ENCODE peak calls at places on chromosomes 4 and X, in ten cellular contexts. D is Peyer's patch, B is upper lobe of left lung, U is IMR-90, V is transverse colon, W is body of pancreas, K is stomach, N is GM12878, Z is ovary, I is breast epithelium. J is an unnamed sample.

GRCh38 chr4:26873391-26874026 is 12.9 kb downstream of the STIM2 start:
- DNase-seq in Z (no peak), B (peak; percentile 41), N (no peak), I (no peak), V (no peak), U (no peak), D (peak; percentile 48), W (no peak), K (no peak), J (no peak)

GRCh38 chrX:145630806-145631435 is 186.7 kb upstream of the SLITRK2 start:
- DNase-seq in V (no peak), N (no peak), K (no peak), I (no peak), B (no peak), W (no peak), Z (no peak), D (no peak), U (no peak), J (no peak)

GRCh38 chr4:19329631-19330030 is 922.1 kb upstream of the SLIT2 start:
- DNase-seq in I (no peak), W (no peak), U (peak; percentile 41), K (no peak), B (no peak), Z (no peak), N (no peak), D (no peak), V (no peak), J (no peak)

GRCh38 chrX:14043209-14043608 is 13.5 kb upstream of the GEMIN8 start:
- DNase-seq in B (no peak), K (no peak), U (no peak), V (no peak), I (no peak), W (no peak), N (no peak), Z (no peak), D (no peak), J (no peak)

GRCh38 chr4:65007841-65008439 is 598.7 kb upstream of the TECRL start:
- DNase-seq in U (no peak), V (no peak), K (no peak), Z (no peak), W (peak; percentile 24), D (no peak), B (no peak), N (no peak), I (no peak), J (no peak)

GRCh38 chr4:139786494-139787354 is 121.1 kb downstream of the MGST2 start:
- DNase-seq in W (no peak), U (no peak), Z (no peak), V (no peak), B (peak; percentile 34), K (no peak), N (no peak), D (no peak), I (no peak), J (no peak)

GRCh38 chrX:130887392-130887791 is 15.6 kb downstream of the ENOX2 start:
- DNase-seq in I (no peak), W (no peak), K (no peak), V (no peak), Z (no peak), N (no peak), B (no peak), D (no peak), U (no peak), J (no peak)

GRCh38 chr4:100189820-100190642 is at the start of gene DDIT4L:
- DNase-seq in B (peak; percentile 44), N (no peak), Z (peak; percentile 58), K (peak; percentile 44), V (peak; percentile 29), I (peak; percentile 56), W (peak; percentile 43), U (peak; percentile 37), D (no peak), J (no peak)

GRCh38 chr4:74555231-74555630 is 110.3 kb downstream of the AREG start:
- DNase-seq in B (no peak), V (no peak), U (peak; percentile 69), Z (no peak), N (no peak), K (no peak), I (no peak), W (no peak), D (no peak), J (no peak)

GRCh38 chr4:134201216-134202098 is at the start of gene PABPC4L:
- DNase-seq in V (no peak), D (no peak), Z (peak; percentile 41), B (peak; percentile 57), N (no peak), K (no peak), I (no peak), U (peak; percentile 24), W (peak; percentile 17), J (peak; percentile 9)

GRCh38 chr4:183589710-183590109 is 69.3 kb downstream of the RWDD4 start:
- DNase-seq in V (no peak), K (no peak), W (no peak), U (no peak), Z (no peak), B (no peak), D (no peak), N (no peak), I (no peak), J (no peak)

GRCh38 chr4:185520119-185520518 is 15.2 kb downstream of the PDLIM3 start:
- DNase-seq in K (no peak), I (no peak), V (no peak), D (no peak), U (peak; percentile 75), B (no peak), N (no peak), W (no peak), Z (no peak), J (no peak)

GRCh38 chr4:36568575-36568974 is 287.2 kb downstream of the DTHD1 start:
- DNase-seq in B (no peak), N (no peak), U (no peak), I (no peak), Z (no peak), D (no peak), K (no peak), W (no peak), V (no peak), J (no peak)
- H3K27me3 ChIP-seq in B (no peaks in the 10 kb centered on the region), N (no peaks in the 10 kb centered on the region), U (no peaks in the 10 kb centered on the region), I (no peaks in the 10 kb centered on the region), Z (no peaks in the 10 kb centered on the region), D (no peaks in the 10 kb centered on the region), K (no peaks in the 10 kb centered on the region), W (no peaks in the 10 kb centered on the region), V (no peaks in the 10 kb centered on the region), J (no peaks in the 10 kb centered on the region)

GRCh38 chrX:47558436-47558835 is 2.6 kb upstream of the ARAF start:
- DNase-seq in U (no peak), N (no peak), B (no peak), Z (no peak), K (no peak), D (no peak), W (no peak), V (no peak), I (no peak), J (no peak)

GRCh38 chrX:47560179-47560830 is 700 bp upstream of the ARAF start:
- DNase-seq in N (no peak), B (no peak), D (no peak), W (no peak), K (no peak), I (no peak), U (peak; percentile 34), V (no peak), Z (no peak), J (no peak)

GRCh38 chrX:47560831-47561652 is at the start of gene ARAF:
- DNase-seq in N (peak; percentile 95), W (peak; percentile 97), D (peak; percentile 91), K (peak; percentile 96), Z (peak; percentile 97), U (peak; percentile 99), I (peak; percentile 91), B (peak; percentile 96), V (peak; percentile 96), J (peak; percentile 94)

GRCh38 chrX:47561653-47562151 is 697 bp downstream of the ARAF start:
- DNase-seq in D (no peak), I (no peak), W (no peak), N (no peak), K (no peak), U (no peak), Z (no peak), B (no peak), V (no peak), J (no peak)

DNA sequence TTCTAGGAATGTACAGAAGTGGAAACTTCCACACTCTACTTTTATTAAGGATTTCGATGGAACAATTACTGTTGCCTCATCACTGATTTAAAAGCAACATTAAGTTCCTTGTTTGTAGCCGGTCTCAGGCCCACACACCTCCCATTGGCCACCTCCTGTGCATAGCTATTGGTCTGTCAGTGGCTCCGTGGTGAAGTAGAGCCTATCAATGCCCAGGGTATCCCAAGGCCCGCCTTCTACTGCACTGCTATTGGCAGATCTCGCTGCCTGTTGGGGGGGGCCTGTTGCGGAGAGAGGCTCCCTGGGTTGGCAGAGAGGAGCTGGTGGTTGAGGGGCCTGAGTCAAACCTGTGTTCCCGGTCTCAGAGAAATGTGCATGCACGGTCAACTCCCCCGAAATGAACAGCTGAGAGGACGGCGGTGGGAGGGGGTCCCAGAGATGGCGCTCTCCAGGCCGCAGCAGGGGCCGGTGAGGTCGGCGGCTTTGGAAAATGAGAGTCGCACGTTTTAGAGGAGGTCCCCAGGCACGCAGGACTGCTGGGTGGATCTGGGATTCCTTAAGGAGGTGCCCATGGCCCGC is 4.9 kb upstream of the ARAF start:
- DNase-seq in K (peak; percentile 89), B (peak; percentile 95), I (peak; percentile 79), U (peak; percentile 92), Z (peak; percentile 88), D (peak; percentile 87), W (peak; percentile 89), V (peak; percentile 90), N (peak; percentile 68), J (peak; percentile 82)
- TF ChIP-seq POLR2A in K (peak; percentile 54), B (peak; percentile 86), I (peak; percentile 85), U (no peak), Z (peak; percentile 82), D (peak; percentile 67), W (peak; percentile 34), V (peak; percentile 76), N (peak; percentile 76), J (peak; percentile 82)

DNA sequence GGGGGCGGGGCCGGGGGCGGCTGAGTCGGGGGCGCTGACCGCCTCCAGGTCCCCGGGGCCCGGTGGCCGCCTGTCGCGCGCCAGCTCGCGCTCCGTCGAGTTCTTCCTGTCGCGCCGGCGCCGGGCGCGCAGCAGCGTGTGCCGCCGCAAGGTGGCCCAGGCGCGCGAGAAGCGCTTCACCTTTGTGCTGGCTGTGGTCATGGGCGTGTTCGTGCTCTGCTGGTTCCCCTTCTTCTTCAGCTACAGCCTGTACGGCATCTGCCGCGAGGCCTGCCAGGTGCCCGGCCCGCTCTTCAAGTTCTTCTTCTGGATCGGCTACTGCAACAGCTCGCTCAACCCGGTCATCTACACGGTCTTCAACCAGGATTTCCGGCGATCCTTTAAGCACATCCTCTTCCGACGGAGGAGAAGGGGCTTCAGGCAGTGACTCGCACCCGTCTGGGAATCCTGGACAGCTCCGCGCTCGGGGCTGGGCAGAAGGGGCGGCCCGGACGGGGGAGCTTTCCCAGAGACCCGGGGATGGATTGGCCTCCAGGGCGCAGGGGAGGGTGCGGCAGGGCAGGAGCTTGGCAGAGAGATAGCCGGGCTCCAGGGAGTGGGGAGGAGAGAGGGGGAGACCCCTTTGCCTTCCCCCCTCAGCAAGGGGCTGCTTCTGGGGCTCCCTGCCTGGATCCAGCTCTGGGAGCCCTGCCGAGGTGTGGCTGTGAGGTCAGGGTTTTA is 1.5 kb downstream of the ADRA2C start:
- DNase-seq in K (no peak), B (no peak), W (peak; percentile 30), Z (no peak), U (no peak), I (no peak), D (no peak), N (no peak), V (peak; percentile 15), J (no peak)
- TF ChIP-seq CTCF in K (no peak), B (no peak), W (no peak), Z (no peak), U (no peak), I (no peak), D (no peak), N (no peak), V (no peak), J (no peak)

GRCh38 chr4:6027392-6027791 is 9.2 kb upstream of the C4orf50 start:
- DNase-seq in B (no peak), W (no peak), N (no peak), U (no peak), I (no peak), D (no peak), V (no peak), K (no peak), Z (no peak), J (no peak)
- H3K27me3 ChIP-seq in B (no peaks in the 10 kb centered on the region), W (no peaks in the 10 kb centered on the region), N (no peaks in the 10 kb centered on the region), U (no peaks in the 10 kb centered on the region), I (no peaks in the 10 kb centered on the region), D (no peaks in the 10 kb centered on the region), V (no peaks in the 10 kb centered on the region), K (no peaks in the 10 kb centered on the region), Z (no peaks in the 10 kb centered on the region), J (no peaks in the 10 kb centered on the region)